ENCODE peak calls at places on chromosomes 11 and 22, in six cellular contexts. One of them, this sample, is unnamed.

GRCh38 chr11:84313830-84314359 is 1027.7 kb upstream of the CCDC90B start:
- DNase-seq in adrenal gland: no peak
- DNase-seq in sigmoid colon: no peak
- DNase-seq in A549: no peak
- DNase-seq in heart left ventricle: no peak
- DNase-seq in transverse colon: no peak
- DNase-seq in this sample: no peak

GRCh38 chr11:68113986-68114385 is 7.2 kb downstream of the CHKA start:
- DNase-seq in adrenal gland: no peak
- DNase-seq in sigmoid colon: no peak
- DNase-seq in A549: no peak
- DNase-seq in heart left ventricle: no peak
- DNase-seq in transverse colon: no peak
- DNase-seq in this sample: no peak

GRCh38 chr11:70002433-70002832 is 75.7 kb upstream of the ANO1 start:
- DNase-seq in adrenal gland: no peak
- DNase-seq in sigmoid colon: no peak
- DNase-seq in A549: no peak
- DNase-seq in heart left ventricle: no peak
- DNase-seq in transverse colon: no peak
- DNase-seq in this sample: no peak

GRCh38 chr11:27215471-27216267 is 147.3 kb downstream of the CCDC34 start:
- DNase-seq in adrenal gland: peak; percentile 68
- DNase-seq in sigmoid colon: no peak
- DNase-seq in A549: no peak
- DNase-seq in heart left ventricle: peak; percentile 41
- DNase-seq in transverse colon: no peak
- DNase-seq in this sample: no peak

GRCh38 chr11:32079511-32079910 is 11.4 kb upstream of the RCN1 start:
- DNase-seq in adrenal gland: no peak
- DNase-seq in sigmoid colon: no peak
- DNase-seq in A549: no peak
- DNase-seq in heart left ventricle: no peak
- DNase-seq in transverse colon: no peak
- DNase-seq in this sample: no peak

GRCh38 chr11:61545341-61545740 is 35.5 kb downstream of the SYT7 start:
- DNase-seq in adrenal gland: no peak
- DNase-seq in sigmoid colon: no peak
- DNase-seq in A549: peak; percentile 42
- DNase-seq in heart left ventricle: no peak
- DNase-seq in transverse colon: no peak
- DNase-seq in this sample: peak; percentile 25

GRCh38 chr11:10208045-10208674 is 85.9 kb downstream of the SBF2 start:
- DNase-seq in adrenal gland: no peak
- DNase-seq in sigmoid colon: no peak
- DNase-seq in A549: peak; percentile 58
- DNase-seq in heart left ventricle: no peak
- DNase-seq in transverse colon: no peak
- DNase-seq in this sample: peak; percentile 69

GRCh38 chr11:30377347-30377746 is 54.4 kb downstream of the ARL14EP start:
- DNase-seq in adrenal gland: no peak
- DNase-seq in sigmoid colon: no peak
- DNase-seq in A549: no peak
- DNase-seq in heart left ventricle: no peak
- DNase-seq in transverse colon: no peak
- DNase-seq in this sample: no peak

GRCh38 chr22:29092243-29092642 is 19.4 kb downstream of the KREMEN1 start:
- DNase-seq in adrenal gland: no peak
- DNase-seq in sigmoid colon: no peak
- DNase-seq in A549: no peak
- DNase-seq in heart left ventricle: no peak
- DNase-seq in transverse colon: no peak
- DNase-seq in this sample: peak; percentile 14

GRCh38 chr11:59262419-59262818 is 49.7 kb upstream of the MPEG1 start:
- DNase-seq in adrenal gland: no peak
- DNase-seq in sigmoid colon: no peak
- DNase-seq in A549: no peak
- DNase-seq in heart left ventricle: no peak
- DNase-seq in transverse colon: no peak
- DNase-seq in this sample: no peak
- TF ChIP-seq POLR2A in adrenal gland: no peak
- TF ChIP-seq POLR2A in sigmoid colon: no peak
- TF ChIP-seq POLR2A in A549: no peak
- TF ChIP-seq POLR2A in heart left ventricle: no peak
- TF ChIP-seq POLR2A in transverse colon: no peak
- TF ChIP-seq POLR2A in this sample: no peak

DNA sequence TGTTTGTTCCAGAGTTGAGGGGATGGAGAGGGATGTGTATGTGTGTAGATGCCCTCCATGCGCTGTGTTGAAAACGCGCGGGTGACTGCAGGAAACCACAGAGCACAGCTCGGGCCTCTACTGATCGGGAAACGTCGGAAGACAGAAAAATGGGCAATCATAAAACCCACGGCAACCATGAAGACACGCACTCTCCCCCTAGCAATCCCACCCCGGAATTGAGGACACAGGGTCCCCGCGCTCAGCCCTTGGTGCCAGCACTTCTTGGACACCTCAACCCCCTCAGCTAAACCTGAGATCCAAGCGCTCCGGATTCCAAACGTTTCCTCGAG is 235 bp upstream of the UQCC3 start:
- DNase-seq in adrenal gland: peak; percentile 38
- DNase-seq in sigmoid colon: no peak
- DNase-seq in A549: no peak
- DNase-seq in heart left ventricle: no peak
- DNase-seq in transverse colon: no peak
- DNase-seq in this sample: no peak
- TF ChIP-seq POLR2A in adrenal gland: no peak
- TF ChIP-seq POLR2A in sigmoid colon: no peak
- TF ChIP-seq POLR2A in A549: no peak
- TF ChIP-seq POLR2A in heart left ventricle: no peak
- TF ChIP-seq POLR2A in transverse colon: no peak
- TF ChIP-seq POLR2A in this sample: no peak

GRCh38 chr11:64238076-64238475 is 2.8 kb upstream of the FKBP2 start:
- DNase-seq in adrenal gland: no peak
- DNase-seq in sigmoid colon: no peak
- DNase-seq in A549: no peak
- DNase-seq in heart left ventricle: no peak
- DNase-seq in transverse colon: peak; percentile 30
- DNase-seq in this sample: no peak
- TF ChIP-seq POLR2A in adrenal gland: no peak
- TF ChIP-seq POLR2A in sigmoid colon: no peak
- TF ChIP-seq POLR2A in A549: no peak
- TF ChIP-seq POLR2A in heart left ventricle: no peak
- TF ChIP-seq POLR2A in transverse colon: no peak
- TF ChIP-seq POLR2A in this sample: no peak

GRCh38 chr11:34053161-34053686 is 1.7 kb downstream of the CAPRIN1 start:
- DNase-seq in adrenal gland: peak; percentile 81
- DNase-seq in sigmoid colon: peak; percentile 86
- DNase-seq in A549: peak; percentile 82
- DNase-seq in heart left ventricle: peak; percentile 77
- DNase-seq in transverse colon: peak; percentile 83
- DNase-seq in this sample: peak; percentile 91
- TF ChIP-seq POLR2A in adrenal gland: no peak
- TF ChIP-seq POLR2A in sigmoid colon: no peak
- TF ChIP-seq POLR2A in A549: peak; percentile 43
- TF ChIP-seq POLR2A in heart left ventricle: no peak
- TF ChIP-seq POLR2A in transverse colon: peak; percentile 56
- TF ChIP-seq POLR2A in this sample: peak; percentile 34

DNA sequence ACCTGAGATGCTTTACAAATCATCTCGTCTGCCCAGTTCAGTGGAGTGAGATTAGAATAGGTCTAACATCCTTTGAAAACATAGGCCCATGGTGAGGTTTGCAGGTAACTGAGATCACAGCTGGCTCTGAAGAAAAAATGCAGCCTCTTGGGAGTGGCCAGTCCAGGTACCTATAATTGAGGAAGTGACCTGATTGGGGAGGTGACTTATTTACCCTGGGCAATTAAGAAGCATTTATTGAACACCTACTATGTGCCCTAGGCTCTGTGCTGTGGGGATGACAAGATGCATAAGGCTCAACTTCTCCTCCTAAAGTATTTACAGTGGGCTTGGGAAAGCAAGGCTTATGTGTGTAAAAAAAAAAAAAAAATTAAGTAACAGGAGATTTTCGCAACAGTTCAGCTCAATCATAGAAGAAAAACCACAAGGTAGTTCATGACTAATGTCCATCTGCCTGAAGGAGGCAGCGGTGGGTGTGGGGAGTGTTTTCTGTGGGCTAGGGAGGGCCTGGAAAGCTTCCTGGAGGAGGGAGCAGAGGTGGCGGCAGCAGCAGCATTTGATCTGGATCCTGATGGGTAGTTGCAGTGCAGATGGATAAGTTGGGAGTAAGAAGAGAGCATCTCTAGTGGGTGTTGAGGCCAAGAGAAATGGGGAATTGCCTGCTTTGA is 16.1 kb downstream of the MICAL2 start:
- DNase-seq in adrenal gland: no peak
- DNase-seq in sigmoid colon: no peak
- DNase-seq in A549: no peak
- DNase-seq in heart left ventricle: no peak
- DNase-seq in transverse colon: no peak
- DNase-seq in this sample: peak; percentile 35
- TF ChIP-seq POLR2A in adrenal gland: no peak
- TF ChIP-seq POLR2A in sigmoid colon: no peak
- TF ChIP-seq POLR2A in A549: no peak
- TF ChIP-seq POLR2A in heart left ventricle: no peak
- TF ChIP-seq POLR2A in transverse colon: no peak
- TF ChIP-seq POLR2A in this sample: no peak

GRCh38 chr22:17773606-17774205 is 563 bp downstream of the BID start:
- DNase-seq in adrenal gland: no peak
- DNase-seq in sigmoid colon: peak; percentile 68
- DNase-seq in A549: peak; percentile 12
- DNase-seq in heart left ventricle: no peak
- DNase-seq in transverse colon: peak; percentile 66
- DNase-seq in this sample: peak; percentile 46
- TF ChIP-seq POLR2A in adrenal gland: no peak
- TF ChIP-seq POLR2A in sigmoid colon: no peak
- TF ChIP-seq POLR2A in A549: no peak
- TF ChIP-seq POLR2A in heart left ventricle: no peak
- TF ChIP-seq POLR2A in transverse colon: no peak
- TF ChIP-seq POLR2A in this sample: no peak

GRCh38 chr11:2890466-2891241 is 5.1 kb upstream of the CDKN1C start:
- DNase-seq in adrenal gland: no peak
- DNase-seq in sigmoid colon: peak; percentile 91
- DNase-seq in A549: no peak
- DNase-seq in heart left ventricle: peak; percentile 85
- DNase-seq in transverse colon: peak; percentile 73
- DNase-seq in this sample: no peak
- TF ChIP-seq POLR2A in adrenal gland: no peak
- TF ChIP-seq POLR2A in sigmoid colon: no peak
- TF ChIP-seq POLR2A in A549: no peak
- TF ChIP-seq POLR2A in heart left ventricle: no peak
- TF ChIP-seq POLR2A in transverse colon: no peak
- TF ChIP-seq POLR2A in this sample: no peak

This sample was measured in erythroblast.